ENCODE peak calls at places on chromosomes 7 and 10, in four cellular contexts. H is choroid plexus epithelial cell; D is activated T-helper 2 cell treated with anti-CD3 and anti-CD28 coated beads, Interferon-gamma antibody, Interleukin-2, Interleukin-4, amounts not matched to agents 10 μg/mL and 5 μg/mL and 100 μg/mL, durations not matched to agents 14 hours and 24 hours and 36 hours; F is activated CD8-positive, alpha-beta memory T cell treated with anti-CD3 and anti-CD28 coated beads for 4 hours. J is an unnamed sample.

GRCh38 chr7:22356855-22357310 is at the start of gene RAPGEF5:
- DNase-seq in F (no peak), H (no peak), D (no peak), J (no peak)

GRCh38 chr10:102616071-102616770 is 28.1 kb upstream of the TRIM8 start:
- DNase-seq in F (no peak), D (no peak), H (no peak), J (no peak)

GRCh38 chr10:351770-352318 is 216.6 kb downstream of the ZMYND11 start:
- DNase-seq in F (no peak), H (no peak), D (no peak), J (no peak)

GRCh38 chr7:149196151-149196704 is 882 bp downstream of the ZNF282 start:
- DNase-seq in F (no peak), D (no peak), H (no peak), J (no peak)

GRCh38 chr10:17737021-17737965 is 14.7 kb upstream of the TMEM236 start:
- DNase-seq in D (no peak), H (peak; percentile 69), F (no peak), J (no peak)

GRCh38 chr7:14542624-14543023 is 359.9 kb downstream of the DGKB start:
- DNase-seq in H (no peak), F (no peak), D (no peak), J (no peak)

GRCh38 chr7:88111136-88111748 is 108.6 kb downstream of the SRI start:
- DNase-seq in D (no peak), F (no peak), H (peak; percentile 71), J (no peak)

GRCh38 chr7:75711634-75712494 is 26.9 kb downstream of the HIP1 start:
- DNase-seq in H (peak; percentile 78), F (no peak), D (no peak), J (no peak)

GRCh38 chr7:45001138-45001694 is 1.2 kb downstream of the CCM2 start:
- DNase-seq in F (peak; percentile 35), D (peak; percentile 49), H (no peak), J (peak; percentile 48)

GRCh38 chr7:92569137-92569536 is 21.1 kb downstream of the FAM133B start:
- DNase-seq in F (no peak), H (peak; percentile 10), D (no peak), J (no peak)

GRCh38 chr10:86349940-86350630 is 16.5 kb downstream of the GRID1 start:
- DNase-seq in F (no peak), H (no peak), D (no peak), J (no peak)

GRCh38 chr7:150369740-150370501 is 1.3 kb downstream of the REPIN1 start:
- DNase-seq in H (no peak), D (no peak), F (no peak), J (no peak)

GRCh38 chr10:80664071-80664680 is 126.5 kb downstream of the SH2D4B start:
- DNase-seq in F (peak; percentile 0), D (peak; percentile 11), H (peak; percentile 70), J (no peak)

GRCh38 chr10:24617771-24618396 is 105.8 kb downstream of the ARHGAP21 start:
- DNase-seq in D (peak; percentile 14), F (no peak), H (peak; percentile 58), J (no peak)

GRCh38 chr10:90484518-90484917 is 373.3 kb downstream of the HTR7 start:
- DNase-seq in F (no peak), D (no peak), H (no peak), J (no peak)